ENCODE peak calls at places on chromosomes 5 and 9, in six cellular contexts. Y is stimulated activated CD4-positive, alpha-beta T cell treated with anti-CD3 and anti-CD28 coated beads, Interleukin-4, amount 100 ng/mL, for 1 hour; I is GOT3; E is WERI-Rb-1; R is C1 segment of cervical spinal cord; Q is RCC 7860. X is an unnamed sample.

GRCh38 chr5:42235241-42235640 is 188.0 kb upstream of the GHR start:
- DNase-seq in Y (no peak), I (no peak), E (no peak), R (no peak), Q (no peak), X (no peak)

GRCh38 chr5:57834829-57835554 is 352.4 kb upstream of the ACTBL2 start:
- DNase-seq in Y (no peak), I (no peak), E (peak), R (no peak), Q (peak), X (no peak)

GRCh38 chr5:60544162-60544561 is 155.8 kb downstream of the DEPDC1B start:
- DNase-seq in Y (no peak), I (no peak), E (no peak), R (no peak), Q (no peak), X (no peak)

GRCh38 chr5:9408964-9409363 is 136.9 kb downstream of the SEMA5A start:
- DNase-seq in Y (no peak), I (no peak), E (no peak), R (no peak), Q (peak), X (no peak)

GRCh38 chr9:121672213-121672612 is 20.8 kb downstream of the DAB2IP start:
- DNase-seq in Y (no peak), I (no peak), E (no peak), R (no peak), Q (no peak), X (peak)

GRCh38 chr5:72860499-72860898 is 44.0 kb downstream of the TNPO1 start:
- DNase-seq in Y (no peak), I (no peak), E (no peak), R (no peak), Q (no peak), X (no peak)

GRCh38 chr5:39740404-39740803 is 315.6 kb upstream of the DAB2 start:
- DNase-seq in Y (no peak), I (no peak), E (no peak), R (no peak), Q (no peak), X (no peak)

GRCh38 chr5:1285883-1286291 is 9.0 kb downstream of the TERT start:
- DNase-seq in Y (no peak), I (no peak), E (no peak), R (no peak), Q (no peak), X (no peak)

GRCh38 chr9:130226112-130226511 is 39.4 kb upstream of the HMCN2 start:
- DNase-seq in Y (no peak), I (no peak), E (no peak), R (no peak), Q (no peak), X (no peak)

GRCh38 chr9:97313243-97313642 is 5.8 kb downstream of the CCDC180 start:
- DNase-seq in Y (no peak), I (no peak), E (no peak), R (no peak), Q (no peak), X (no peak)

GRCh38 chr5:179413086-179413690 is 67.9 kb upstream of the ADAMTS2 start:
- DNase-seq in Y (no peak), I (no peak), E (no peak), R (no peak), Q (no peak), X (no peak)

GRCh38 chr5:76498328-76498727 is 95.2 kb downstream of the IQGAP2 start:
- DNase-seq in Y (no peak), I (no peak), E (no peak), R (no peak), Q (no peak), X (no peak)

GRCh38 chr5:96259211-96259772 is 173.8 kb downstream of the PCSK1 start:
- DNase-seq in Y (no peak), I (no peak), E (no peak), R (no peak), Q (peak), X (no peak)